ENCODE peak calls at places on chromosomes 7 and 10, in six cellular contexts. One of them, this sample, is unnamed.

GRCh38 chr7:75977741-75978140 is 16.7 kb downstream of the TMEM120A start:
- DNase-seq in IMR-90: no peak
- DNase-seq in hippocampal formation: no peak
- DNase-seq in HT1080: no peak
- DNase-seq in neural crest cell: no peak
- DNase-seq in stimulated activated naive CD8-positive, alpha-beta T cell treated with anti-CD3 and anti-CD28 coated beads, Interleukin-15, Interleukin-2, amounts not matched to agents 100 U/mL and 50 U/mL, for 24 hours: no peak
- DNase-seq in this sample: no peak

GRCh38 chr7:36153571-36154097 is 580 bp downstream of the EEPD1 start:
- DNase-seq in IMR-90: no peak
- DNase-seq in hippocampal formation: peak
- DNase-seq in HT1080: no peak
- DNase-seq in neural crest cell: no peak
- DNase-seq in stimulated activated naive CD8-positive, alpha-beta T cell treated with anti-CD3 and anti-CD28 coated beads, Interleukin-15, Interleukin-2, amounts not matched to agents 100 U/mL and 50 U/mL, for 24 hours: peak
- DNase-seq in this sample: peak

GRCh38 chr7:55307123-55307916 is 57.8 kb upstream of the LANCL2 start:
- DNase-seq in IMR-90: peak
- DNase-seq in hippocampal formation: no peak
- DNase-seq in HT1080: peak
- DNase-seq in neural crest cell: no peak
- DNase-seq in stimulated activated naive CD8-positive, alpha-beta T cell treated with anti-CD3 and anti-CD28 coated beads, Interleukin-15, Interleukin-2, amounts not matched to agents 100 U/mL and 50 U/mL, for 24 hours: no peak
- DNase-seq in this sample: no peak

GRCh38 chr7:36075561-36075960 is 77.5 kb upstream of the EEPD1 start:
- DNase-seq in IMR-90: no peak
- DNase-seq in hippocampal formation: no peak
- DNase-seq in HT1080: no peak
- DNase-seq in neural crest cell: no peak
- DNase-seq in stimulated activated naive CD8-positive, alpha-beta T cell treated with anti-CD3 and anti-CD28 coated beads, Interleukin-15, Interleukin-2, amounts not matched to agents 100 U/mL and 50 U/mL, for 24 hours: no peak
- DNase-seq in this sample: no peak

GRCh38 chr7:69199048-69199447 is 399.2 kb upstream of the AUTS2 start:
- DNase-seq in IMR-90: no peak
- DNase-seq in hippocampal formation: no peak
- DNase-seq in HT1080: no peak
- DNase-seq in neural crest cell: no peak
- DNase-seq in stimulated activated naive CD8-positive, alpha-beta T cell treated with anti-CD3 and anti-CD28 coated beads, Interleukin-15, Interleukin-2, amounts not matched to agents 100 U/mL and 50 U/mL, for 24 hours: no peak
- DNase-seq in this sample: no peak

GRCh38 chr7:21869785-21870402 is 75.8 kb downstream of the CDCA7L start:
- DNase-seq in IMR-90: peak
- DNase-seq in hippocampal formation: no peak
- DNase-seq in HT1080: peak
- DNase-seq in neural crest cell: no peak
- DNase-seq in stimulated activated naive CD8-positive, alpha-beta T cell treated with anti-CD3 and anti-CD28 coated beads, Interleukin-15, Interleukin-2, amounts not matched to agents 100 U/mL and 50 U/mL, for 24 hours: no peak
- DNase-seq in this sample: no peak

GRCh38 chr7:92785923-92786322 is 50.5 kb downstream of the CDK6 start:
- DNase-seq in IMR-90: peak
- DNase-seq in hippocampal formation: no peak
- DNase-seq in HT1080: no peak
- DNase-seq in neural crest cell: no peak
- DNase-seq in stimulated activated naive CD8-positive, alpha-beta T cell treated with anti-CD3 and anti-CD28 coated beads, Interleukin-15, Interleukin-2, amounts not matched to agents 100 U/mL and 50 U/mL, for 24 hours: no peak
- DNase-seq in this sample: no peak

GRCh38 chr7:64618785-64619456 is 47.0 kb upstream of the ZNF107 start:
- DNase-seq in IMR-90: peak
- DNase-seq in hippocampal formation: peak
- DNase-seq in HT1080: peak
- DNase-seq in neural crest cell: peak
- DNase-seq in stimulated activated naive CD8-positive, alpha-beta T cell treated with anti-CD3 and anti-CD28 coated beads, Interleukin-15, Interleukin-2, amounts not matched to agents 100 U/mL and 50 U/mL, for 24 hours: no peak
- DNase-seq in this sample: peak

GRCh38 chr7:132423594-132424200 is 152.6 kb downstream of the PLXNA4 start:
- DNase-seq in IMR-90: no peak
- DNase-seq in hippocampal formation: no peak
- DNase-seq in HT1080: no peak
- DNase-seq in neural crest cell: no peak
- DNase-seq in stimulated activated naive CD8-positive, alpha-beta T cell treated with anti-CD3 and anti-CD28 coated beads, Interleukin-15, Interleukin-2, amounts not matched to agents 100 U/mL and 50 U/mL, for 24 hours: no peak
- DNase-seq in this sample: no peak

GRCh38 chr10:132574783-132575319 is 37.3 kb downstream of the INPP5A start:
- DNase-seq in IMR-90: no peak
- DNase-seq in hippocampal formation: no peak
- DNase-seq in HT1080: peak
- DNase-seq in neural crest cell: no peak
- DNase-seq in stimulated activated naive CD8-positive, alpha-beta T cell treated with anti-CD3 and anti-CD28 coated beads, Interleukin-15, Interleukin-2, amounts not matched to agents 100 U/mL and 50 U/mL, for 24 hours: no peak
- DNase-seq in this sample: peak

GRCh38 chr10:16856092-16856491 is 38.9 kb upstream of the RSU1 start:
- DNase-seq in IMR-90: no peak
- DNase-seq in hippocampal formation: no peak
- DNase-seq in HT1080: no peak
- DNase-seq in neural crest cell: no peak
- DNase-seq in stimulated activated naive CD8-positive, alpha-beta T cell treated with anti-CD3 and anti-CD28 coated beads, Interleukin-15, Interleukin-2, amounts not matched to agents 100 U/mL and 50 U/mL, for 24 hours: no peak
- DNase-seq in this sample: no peak

GRCh38 chr10:132272061-132272766 is 35.5 kb downstream of the STK32C start:
- DNase-seq in IMR-90: peak
- DNase-seq in hippocampal formation: no peak
- DNase-seq in HT1080: no peak
- DNase-seq in neural crest cell: no peak
- DNase-seq in stimulated activated naive CD8-positive, alpha-beta T cell treated with anti-CD3 and anti-CD28 coated beads, Interleukin-15, Interleukin-2, amounts not matched to agents 100 U/mL and 50 U/mL, for 24 hours: no peak
- DNase-seq in this sample: no peak

GRCh38 chr7:47379629-47380324 is 202.1 kb downstream of the TNS3 start:
- DNase-seq in IMR-90: peak
- DNase-seq in hippocampal formation: peak
- DNase-seq in HT1080: peak
- DNase-seq in neural crest cell: peak
- DNase-seq in stimulated activated naive CD8-positive, alpha-beta T cell treated with anti-CD3 and anti-CD28 coated beads, Interleukin-15, Interleukin-2, amounts not matched to agents 100 U/mL and 50 U/mL, for 24 hours: no peak
- DNase-seq in this sample: no peak

GRCh38 chr7:66930341-66930740 is 9.3 kb downstream of the TMEM248 start:
- DNase-seq in IMR-90: peak
- DNase-seq in hippocampal formation: no peak
- DNase-seq in HT1080: peak
- DNase-seq in neural crest cell: no peak
- DNase-seq in stimulated activated naive CD8-positive, alpha-beta T cell treated with anti-CD3 and anti-CD28 coated beads, Interleukin-15, Interleukin-2, amounts not matched to agents 100 U/mL and 50 U/mL, for 24 hours: no peak
- DNase-seq in this sample: peak

GRCh38 chr10:123377883-123378282 is 223.7 kb downstream of the BUB3 start:
- DNase-seq in IMR-90: no peak
- DNase-seq in hippocampal formation: no peak
- DNase-seq in HT1080: no peak
- DNase-seq in neural crest cell: no peak
- DNase-seq in stimulated activated naive CD8-positive, alpha-beta T cell treated with anti-CD3 and anti-CD28 coated beads, Interleukin-15, Interleukin-2, amounts not matched to agents 100 U/mL and 50 U/mL, for 24 hours: no peak
- DNase-seq in this sample: no peak

GRCh38 chr10:110820321-110820814 is 51.4 kb upstream of the PDCD4 start:
- DNase-seq in IMR-90: no peak
- DNase-seq in hippocampal formation: peak
- DNase-seq in HT1080: no peak
- DNase-seq in neural crest cell: no peak
- DNase-seq in stimulated activated naive CD8-positive, alpha-beta T cell treated with anti-CD3 and anti-CD28 coated beads, Interleukin-15, Interleukin-2, amounts not matched to agents 100 U/mL and 50 U/mL, for 24 hours: no peak
- DNase-seq in this sample: no peak

GRCh38 chr7:25789701-25790240 is 362.2 kb upstream of the NFE2L3 start:
- DNase-seq in IMR-90: no peak
- DNase-seq in hippocampal formation: no peak
- DNase-seq in HT1080: no peak
- DNase-seq in neural crest cell: no peak
- DNase-seq in stimulated activated naive CD8-positive, alpha-beta T cell treated with anti-CD3 and anti-CD28 coated beads, Interleukin-15, Interleukin-2, amounts not matched to agents 100 U/mL and 50 U/mL, for 24 hours: no peak
- DNase-seq in this sample: no peak

GRCh38 chr10:89613582-89613981 is 31.5 kb downstream of the PANK1 start:
- DNase-seq in IMR-90: no peak
- DNase-seq in hippocampal formation: no peak
- DNase-seq in HT1080: no peak
- DNase-seq in neural crest cell: no peak
- DNase-seq in stimulated activated naive CD8-positive, alpha-beta T cell treated with anti-CD3 and anti-CD28 coated beads, Interleukin-15, Interleukin-2, amounts not matched to agents 100 U/mL and 50 U/mL, for 24 hours: no peak
- DNase-seq in this sample: no peak

GRCh38 chr10:70966848-70967553 is 78.6 kb upstream of the PCBD1 start:
- DNase-seq in IMR-90: no peak
- DNase-seq in hippocampal formation: no peak
- DNase-seq in HT1080: no peak
- DNase-seq in neural crest cell: no peak
- DNase-seq in stimulated activated naive CD8-positive, alpha-beta T cell treated with anti-CD3 and anti-CD28 coated beads, Interleukin-15, Interleukin-2, amounts not matched to agents 100 U/mL and 50 U/mL, for 24 hours: no peak
- DNase-seq in this sample: no peak

GRCh38 chr7:94975316-94975715 is 67.9 kb downstream of the PPP1R9A start:
- DNase-seq in IMR-90: no peak
- DNase-seq in hippocampal formation: no peak
- DNase-seq in HT1080: peak
- DNase-seq in neural crest cell: no peak
- DNase-seq in stimulated activated naive CD8-positive, alpha-beta T cell treated with anti-CD3 and anti-CD28 coated beads, Interleukin-15, Interleukin-2, amounts not matched to agents 100 U/mL and 50 U/mL, for 24 hours: no peak
- DNase-seq in this sample: no peak

GRCh38 chr7:105118612-105119600 is 104.9 kb downstream of the KMT2E start:
- DNase-seq in IMR-90: no peak
- DNase-seq in hippocampal formation: no peak
- DNase-seq in HT1080: no peak
- DNase-seq in neural crest cell: no peak
- DNase-seq in stimulated activated naive CD8-positive, alpha-beta T cell treated with anti-CD3 and anti-CD28 coated beads, Interleukin-15, Interleukin-2, amounts not matched to agents 100 U/mL and 50 U/mL, for 24 hours: no peak
- DNase-seq in this sample: peak

GRCh38 chr10:114301951-114302710 is 63.1 kb downstream of the VWA2 start:
- DNase-seq in IMR-90: no peak
- DNase-seq in hippocampal formation: no peak
- DNase-seq in HT1080: no peak
- DNase-seq in neural crest cell: no peak
- DNase-seq in stimulated activated naive CD8-positive, alpha-beta T cell treated with anti-CD3 and anti-CD28 coated beads, Interleukin-15, Interleukin-2, amounts not matched to agents 100 U/mL and 50 U/mL, for 24 hours: no peak
- DNase-seq in this sample: no peak

GRCh38 chr10:63976538-63976937 is 455.3 kb downstream of the REEP3 start:
- DNase-seq in IMR-90: peak
- DNase-seq in hippocampal formation: no peak
- DNase-seq in HT1080: peak
- DNase-seq in neural crest cell: peak
- DNase-seq in stimulated activated naive CD8-positive, alpha-beta T cell treated with anti-CD3 and anti-CD28 coated beads, Interleukin-15, Interleukin-2, amounts not matched to agents 100 U/mL and 50 U/mL, for 24 hours: peak
- DNase-seq in this sample: peak

This sample was measured in Kasumi-1.